ENCODE peak calls at places on chromosomes 12 and 14, in eight cellular contexts. C is ACHN; T is heart left ventricle; N is activated T-helper 1 cell treated with anti-CD3 and anti-CD28 coated beads, Interleukin-2, amount 50 U/mL, for 16 hours; Q is CD8-positive, alpha-beta T cell; U is thoracic aorta; X is hypothalamus; V is AG10803. G is an unnamed sample.

GRCh38 chr14:54637829-54638446 is 71.0 kb downstream of the SAMD4A start:
- DNase-seq in V (peak), X (no peak), T (no peak), Q (no peak), N (no peak), C (no peak), U (no peak), G (no peak)

GRCh38 chr12:103969391-103969790 is 3.7 kb downstream of the TDG start:
- DNase-seq in V (peak), Q (no peak), C (no peak), U (no peak), T (no peak), X (no peak), N (no peak), G (no peak)

GRCh38 chr12:116670859-116671258 is 67.0 kb downstream of the SPRING1 start:
- DNase-seq in Q (no peak), U (no peak), X (no peak), C (no peak), V (no peak), T (no peak), N (no peak), G (no peak)

GRCh38 chr14:93932642-93933041 is 5.5 kb downstream of the FAM181A start:
- DNase-seq in T (no peak), C (no peak), Q (no peak), V (no peak), N (no peak), X (no peak), U (no peak), G (no peak)

GRCh38 chr14:24459331-24459730 is 16.8 kb upstream of the SDR39U1 start:
- DNase-seq in C (no peak), Q (no peak), U (no peak), T (no peak), X (no peak), V (no peak), N (no peak), G (no peak)

GRCh38 chr14:77498120-77498979 is at the start of gene ISM2:
- DNase-seq in C (peak), T (no peak), N (no peak), V (peak), U (no peak), Q (peak), X (peak), G (peak)

GRCh38 chr12:53803703-53804102 is 51.9 kb upstream of the CISTR start:
- DNase-seq in T (no peak), C (no peak), V (no peak), Q (no peak), X (no peak), U (no peak), N (no peak), G (no peak)

GRCh38 chr12:7001921-7002591 is 16.2 kb downstream of the LPCAT3 start:
- DNase-seq in X (no peak), C (no peak), U (no peak), V (no peak), N (no peak), T (no peak), Q (no peak), G (no peak)

GRCh38 chr14:95877633-95878032 is 1.0 kb downstream of the TUNAR start:
- DNase-seq in V (no peak), Q (no peak), U (no peak), X (no peak), C (no peak), T (no peak), N (no peak), G (no peak)

GRCh38 chr12:106769546-106769945 is 4.9 kb upstream of the RIC8B start:
- DNase-seq in Q (no peak), X (no peak), N (no peak), T (no peak), C (peak), V (peak), U (no peak), G (no peak)

GRCh38 chr14:71286126-71286525 is 378.9 kb downstream of the PCNX1 start:
- DNase-seq in C (no peak), U (no peak), V (no peak), Q (no peak), T (no peak), N (no peak), X (no peak), G (no peak)

GRCh38 chr12:112116232-112117060 is 7.9 kb upstream of the NAA25 start:
- DNase-seq in V (peak), U (no peak), C (peak), N (no peak), T (peak), X (peak), Q (no peak), G (no peak)

GRCh38 chr14:104001003-104001402 is 58.7 kb upstream of the RD3L start:
- DNase-seq in T (no peak), Q (peak), U (no peak), V (no peak), N (no peak), X (no peak), C (no peak), G (no peak)

GRCh38 chr14:26394114-26394855 is 203.5 kb downstream of the NOVA1 start:
- DNase-seq in U (no peak), N (no peak), X (no peak), V (peak), C (peak), T (no peak), Q (no peak), G (no peak)

GRCh38 chr12:10661338-10661737 is 12.5 kb downstream of the STYK1 start:
- DNase-seq in U (no peak), X (no peak), T (no peak), Q (no peak), N (no peak), C (no peak), V (peak), G (no peak)

GRCh38 chr14:105850853-105851581 is 324.6 kb downstream of the TMEM121 start:
- DNase-seq in U (no peak), C (no peak), X (no peak), V (no peak), T (no peak), N (no peak), Q (no peak), G (no peak)

GRCh38 chr14:53190938-53191337 is 37.8 kb upstream of the DDHD1 start:
- DNase-seq in V (no peak), U (no peak), T (no peak), N (no peak), C (no peak), X (no peak), Q (no peak), G (no peak)

GRCh38 chr12:112823582-112824149 is 32.1 kb downstream of the RPH3A start:
- DNase-seq in X (no peak), C (no peak), U (no peak), N (no peak), T (no peak), Q (no peak), V (no peak), G (no peak)

GRCh38 chr12:5713599-5714001 is 231.5 kb downstream of the ANO2 start:
- DNase-seq in T (no peak), V (no peak), U (no peak), X (no peak), N (no peak), Q (no peak), C (no peak), G (no peak)

GRCh38 chr14:100407376-100408102 is 84.4 kb downstream of the SLC25A47 start:
- DNase-seq in V (no peak), N (no peak), X (no peak), U (no peak), Q (no peak), T (no peak), C (no peak), G (no peak)

GRCh38 chr14:88554458-88555286 is at the start of gene PTPN21:
- DNase-seq in T (peak), U (no peak), Q (no peak), N (no peak), X (peak), V (peak), C (peak), G (no peak)

GRCh38 chr14:101405171-101405883 is 156.0 kb upstream of the DIO3 start:
- DNase-seq in V (peak), T (no peak), N (no peak), X (no peak), Q (no peak), C (no peak), U (no peak), G (no peak)

GRCh38 chr12:52191841-52192791 is at the start of gene KRT80:
- DNase-seq in U (peak), N (no peak), T (peak), Q (no peak), V (peak), C (peak), X (peak), G (no peak)

GRCh38 chr14:102234331-102235264 is 70.4 kb downstream of the MOK start:
- DNase-seq in C (no peak), U (no peak), T (no peak), V (no peak), Q (no peak), X (no peak), N (no peak), G (no peak)

GRCh38 chr14:57480044-57480443 is 13.6 kb downstream of the CCDC198 start:
- DNase-seq in N (no peak), X (no peak), U (no peak), V (peak), C (peak), Q (no peak), T (no peak), G (no peak)

GRCh38 chr12:132327351-132328171 is 1.8 kb downstream of the GALNT9 start:
- DNase-seq in N (no peak), Q (peak), V (peak), T (no peak), C (peak), X (peak), U (no peak), G (no peak)

GRCh38 chr12:9378430-9378835 is 170.2 kb upstream of the PZP start:
- DNase-seq in U (no peak), X (no peak), V (no peak), T (no peak), C (peak), N (no peak), Q (no peak), G (no peak)

GRCh38 chr14:94099006-94099405 is 11.5 kb upstream of the IFI27 start:
- DNase-seq in N (no peak), U (no peak), X (no peak), V (no peak), Q (no peak), C (no peak), T (no peak), G (no peak)

GRCh38 chr12:42763682-42764081 is 174.1 kb upstream of the PRICKLE1 start:
- DNase-seq in V (no peak), Q (no peak), N (no peak), U (no peak), C (no peak), X (no peak), T (no peak), G (no peak)

GRCh38 chr12:59020541-59020940 is 100.2 kb upstream of the LRIG3 start:
- DNase-seq in Q (no peak), C (no peak), X (no peak), N (no peak), T (no peak), U (no peak), V (peak), G (no peak)

GRCh38 chr14:45201908-45202307 is 51.1 kb downstream of the MIS18BP1 start:
- DNase-seq in X (no peak), C (peak), T (no peak), N (no peak), U (no peak), V (peak), Q (no peak), G (no peak)

GRCh38 chr12:116324684-116325664 is 47.5 kb upstream of the MED13L start:
- DNase-seq in V (no peak), T (no peak), U (no peak), Q (no peak), C (no peak), N (no peak), X (no peak), G (no peak)

GRCh38 chr12:103560604-103561101 is 26.4 kb upstream of the STAB2 start:
- DNase-seq in U (no peak), Q (no peak), X (no peak), C (peak), N (no peak), T (no peak), V (peak), G (no peak)

GRCh38 chr12:59067068-59067467 is 146.8 kb upstream of the LRIG3 start:
- DNase-seq in C (peak), Q (no peak), X (no peak), T (no peak), U (no peak), V (peak), N (no peak), G (no peak)

GRCh38 chr12:58359084-58359483 is 417.7 kb downstream of the ATP23 start:
- DNase-seq in X (no peak), Q (no peak), V (peak), N (no peak), C (no peak), U (no peak), T (no peak), G (no peak)

GRCh38 chr12:110917467-110917866 is 2.9 kb downstream of the MYL2 start:
- DNase-seq in U (no peak), T (no peak), C (peak), Q (no peak), X (no peak), V (peak), N (no peak), G (no peak)

G was measured in CD4-positive, alpha-beta memory T cell.